ENCODE peak calls at places on chromosomes 12 and 14, in four cellular contexts. One of them, this sample, is unnamed.

GRCh38 chr12:14771651-14772137 is 31.6 kb downstream of the WBP11 start:
- DNase-seq in Calu3: no peak
- DNase-seq in HEK293T: no peak
- DNase-seq in breast epithelium: no peak
- DNase-seq in this sample: no peak

GRCh38 chr12:69685810-69686209 is 13.3 kb downstream of the BEST3 start:
- DNase-seq in HEK293T: no peak
- DNase-seq in Calu3: no peak
- DNase-seq in breast epithelium: no peak
- DNase-seq in this sample: no peak

GRCh38 chr12:98955284-98955683 is 310.2 kb downstream of the APAF1 start:
- DNase-seq in Calu3: peak
- DNase-seq in HEK293T: peak
- DNase-seq in breast epithelium: no peak
- DNase-seq in this sample: no peak

GRCh38 chr14:103451401-103451800 is 66.2 kb downstream of the MARK3 start:
- DNase-seq in breast epithelium: no peak
- DNase-seq in HEK293T: no peak
- DNase-seq in Calu3: no peak
- DNase-seq in this sample: no peak

GRCh38 chr14:106129274-106129673 is 602.9 kb downstream of the TMEM121 start:
- DNase-seq in breast epithelium: no peak
- DNase-seq in Calu3: no peak
- DNase-seq in HEK293T: no peak
- DNase-seq in this sample: no peak

GRCh38 chr12:21613931-21614330 is 9.3 kb upstream of the GYS2 start:
- DNase-seq in Calu3: no peak
- DNase-seq in HEK293T: no peak
- DNase-seq in breast epithelium: no peak
- DNase-seq in this sample: no peak

GRCh38 chr12:40105515-40106201 is at the start of gene SLC2A13:
- DNase-seq in HEK293T: peak
- DNase-seq in Calu3: peak
- DNase-seq in breast epithelium: peak
- DNase-seq in this sample: no peak

GRCh38 chr12:24709201-24709600 is 239.7 kb downstream of the BCAT1 start:
- DNase-seq in breast epithelium: no peak
- DNase-seq in HEK293T: no peak
- DNase-seq in Calu3: no peak
- DNase-seq in this sample: no peak

GRCh38 chr14:94089479-94089878 is 8.4 kb downstream of the IFI27L1 start:
- DNase-seq in breast epithelium: no peak
- DNase-seq in Calu3: no peak
- DNase-seq in HEK293T: no peak
- DNase-seq in this sample: no peak

GRCh38 chr12:105766029-105766428 is 372.7 kb downstream of the NUAK1 start:
- DNase-seq in breast epithelium: no peak
- DNase-seq in Calu3: no peak
- DNase-seq in HEK293T: no peak
- DNase-seq in this sample: no peak

GRCh38 chr14:51145246-51145645 is 50.3 kb upstream of the TRIM9 start:
- DNase-seq in breast epithelium: no peak
- DNase-seq in Calu3: no peak
- DNase-seq in HEK293T: no peak
- DNase-seq in this sample: no peak

This sample was measured in thoracic aorta.